ENCODE peak calls at places on chromosomes 3 and 15, in ten cellular contexts. K is NCI-H146; P is GM12865; H is HTR-8/SVneo; U is stimulated activated CD8-positive, alpha-beta memory T cell treated with anti-CD3 and anti-CD28 coated beads, Interleukin-4, amount 100 ng/mL, for 4 hours; S is kidney tubule cell; T is uterus; J is Right ventricle myocardium superior; L is amniotic stem cell; X is epithelial cell of esophagus. G is an unnamed sample.

GRCh38 chr15:74776851-74777768 is 4.8 kb upstream of the CSK start:
- DNase-seq in L (no peak), S (no peak), P (peak; percentile 93), K (no peak), H (no peak), T (no peak), U (no peak), J (peak; percentile 51), X (no peak), G (no peak)

GRCh38 chr3:122694966-122695365 is 14.3 kb downstream of the PARP14 start:
- DNase-seq in U (no peak), X (no peak), T (no peak), S (no peak), L (no peak), H (no peak), J (no peak), P (peak; percentile 84), K (no peak), G (no peak)

GRCh38 chr3:155407971-155408370 is 114.5 kb upstream of the STRIT1 start:
- DNase-seq in S (no peak), K (no peak), U (no peak), T (no peak), L (no peak), P (no peak), H (no peak), J (no peak), X (peak; percentile 10), G (no peak)

GRCh38 chr3:106485802-106486201 is 617.0 kb upstream of the CBLB start:
- DNase-seq in J (no peak), P (no peak), U (no peak), K (peak; percentile 88), X (no peak), T (no peak), S (no peak), H (no peak), L (no peak), G (no peak)

GRCh38 chr15:92527197-92527596 is 128.4 kb downstream of the FAM174B start:
- DNase-seq in L (no peak), P (no peak), K (peak; percentile 18), U (no peak), T (no peak), J (peak; percentile 46), X (no peak), S (no peak), H (no peak), G (no peak)

GRCh38 chr15:85702321-85703230 is 92.1 kb downstream of the KLHL25 start:
- DNase-seq in L (no peak), S (no peak), T (no peak), X (no peak), K (no peak), P (peak; percentile 71), J (no peak), H (no peak), U (no peak), G (no peak)

GRCh38 chr3:168094877-168095610 is 680 bp downstream of the GOLIM4 start:
- DNase-seq in X (peak; percentile 68), T (peak; percentile 46), L (peak; percentile 66), J (peak; percentile 81), U (no peak), H (peak; percentile 46), P (peak; percentile 86), S (peak; percentile 76), K (peak; percentile 90), G (no peak)

GRCh38 chr3:11544413-11545181 is 99.1 kb downstream of the VGLL4 start:
- DNase-seq in J (peak; percentile 72), H (no peak), S (no peak), K (no peak), L (no peak), P (no peak), U (no peak), T (no peak), X (no peak), G (no peak)

GRCh38 chr3:193132923-193133463 is 108.0 kb upstream of the PLAAT1 start:
- DNase-seq in P (no peak), L (no peak), T (no peak), K (no peak), J (no peak), S (no peak), H (no peak), U (no peak), X (peak; percentile 29), G (no peak)

GRCh38 chr3:102094523-102094922 is 245.2 kb downstream of the NFKBIZ start:
- DNase-seq in S (no peak), J (no peak), H (no peak), L (no peak), U (no peak), X (no peak), P (no peak), K (no peak), T (no peak), G (no peak)

GRCh38 chr3:39665441-39665840 is 144.0 kb upstream of the MYRIP start:
- DNase-seq in K (no peak), H (no peak), J (no peak), S (no peak), P (no peak), T (no peak), L (no peak), U (no peak), X (no peak), G (no peak)

GRCh38 chr3:52043750-52044149 is 12.6 kb downstream of the DUSP7 start:
- DNase-seq in X (no peak), S (no peak), K (no peak), P (no peak), J (no peak), H (no peak), L (no peak), U (no peak), T (no peak), G (no peak)

GRCh38 chr3:72347819-72348319 is 500.4 kb downstream of the SHQ1 start:
- DNase-seq in U (no peak), T (peak; percentile 59), S (peak; percentile 44), X (peak; percentile 61), P (peak; percentile 84), K (no peak), H (peak; percentile 61), L (peak; percentile 36), J (peak; percentile 79), G (peak; percentile 16)

GRCh38 chr15:68802373-68802772 is 18.3 kb downstream of the ANP32A start:
- DNase-seq in K (no peak), T (no peak), H (no peak), S (no peak), U (no peak), L (no peak), J (no peak), P (no peak), X (no peak), G (no peak)

GRCh38 chr15:79007066-79007465 is 62.2 kb upstream of the CTSH start:
- DNase-seq in U (no peak), S (peak; percentile 35), K (peak; percentile 82), X (peak; percentile 47), L (no peak), P (peak; percentile 57), J (peak; percentile 72), H (no peak), T (no peak), G (no peak)

GRCh38 chr3:101074518-101074917 is 81.3 kb upstream of the ABI3BP start:
- DNase-seq in K (no peak), U (no peak), P (no peak), S (peak; percentile 25), H (no peak), T (no peak), J (no peak), L (no peak), X (no peak), G (no peak)

GRCh38 chr3:35305406-35305805 is 333.9 kb upstream of the ARPP21 start:
- DNase-seq in H (no peak), L (no peak), P (no peak), K (no peak), S (no peak), T (no peak), U (no peak), J (no peak), X (no peak), G (no peak)

GRCh38 chr15:43922021-43922420 is 95.2 kb downstream of the WDR76 start:
- DNase-seq in K (no peak), J (no peak), P (no peak), X (peak; percentile 69), L (peak; percentile 12), H (peak; percentile 21), U (no peak), T (no peak), S (no peak), G (no peak)

GRCh38 chr3:26437678-26438077 is 184.9 kb upstream of the LRRC3B start:
- DNase-seq in K (no peak), P (no peak), H (peak; percentile 1), L (no peak), J (no peak), T (no peak), X (peak; percentile 92), S (peak; percentile 95), U (no peak), G (no peak)

GRCh38 chr3:121436641-121437040 is 109.1 kb downstream of the POLQ start:
- DNase-seq in K (no peak), S (peak; percentile 25), X (peak; percentile 47), L (no peak), T (no peak), P (no peak), H (no peak), U (no peak), J (no peak), G (no peak)

GRCh38 chr3:140834266-140835037 is 107.2 kb upstream of the SLC25A36 start:
- DNase-seq in P (no peak), J (no peak), U (no peak), S (peak; percentile 78), L (no peak), H (no peak), T (no peak), X (peak; percentile 33), K (peak; percentile 48), G (no peak)

GRCh38 chr3:8539419-8539818 is 37.8 kb downstream of the LMCD1 start:
- DNase-seq in J (no peak), U (no peak), H (no peak), P (no peak), L (no peak), X (no peak), T (no peak), K (no peak), S (no peak), G (no peak)

GRCh38 chr3:154469585-154469984 is 39.6 kb upstream of the GPR149 start:
- DNase-seq in T (no peak), P (no peak), K (no peak), U (no peak), H (no peak), L (no peak), X (no peak), J (no peak), S (no peak), G (no peak)

GRCh38 chr3:105933871-105934270 is 65.1 kb upstream of the CBLB start:
- DNase-seq in U (no peak), T (no peak), S (no peak), P (no peak), J (no peak), H (no peak), X (no peak), K (no peak), L (no peak), G (no peak)

GRCh38 chr3:112974894-112975293 is at the start of gene CD200R1:
- DNase-seq in P (no peak), S (no peak), U (no peak), K (no peak), T (no peak), J (no peak), L (no peak), H (no peak), X (no peak), G (no peak)

GRCh38 chr15:27722102-27722501 is 377.0 kb downstream of the OCA2 start:
- DNase-seq in L (no peak), T (no peak), J (no peak), S (no peak), X (no peak), U (no peak), P (no peak), H (no peak), K (peak; percentile 11), G (no peak)

GRCh38 chr15:73005450-73005849 is 46.8 kb upstream of the NEO1 start:
- DNase-seq in L (no peak), K (no peak), X (no peak), T (no peak), P (no peak), U (no peak), S (no peak), J (no peak), H (no peak), G (no peak)

G was measured in activated T-cell treated with anti-CD3 and anti-CD28 coated beads for 4 hours.